ENCODE peak calls at places on chromosomes 13 and 19, in ten cellular contexts. One of them, this sample, is unnamed.

GRCh38 chr13:95180513-95181245 is 120.6 kb downstream of the ABCC4 start:
- DNase-seq in mucosa of gallbladder: no peak
- DNase-seq in AG08395: no peak
- DNase-seq in left ventricle myocardium inferior: no peak
- DNase-seq in effector memory CD4-positive, alpha-beta T cell: no peak
- DNase-seq in activated T-cell treated with anti-CD3 and anti-CD28 coated beads for 1 hour: no peak
- DNase-seq in non-pigmented ciliary epithelial cell: no peak
- DNase-seq in colonic mucosa: peak
- DNase-seq in SK-MEL-5: no peak
- DNase-seq in left lobe of liver: no peak
- DNase-seq in this sample: no peak

GRCh38 chr19:4053423-4054324 is 13.0 kb downstream of the ZBTB7A start:
- DNase-seq in SK-MEL-5: no peak
- DNase-seq in non-pigmented ciliary epithelial cell: no peak
- DNase-seq in activated T-cell treated with anti-CD3 and anti-CD28 coated beads for 1 hour: no peak
- DNase-seq in AG08395: no peak
- DNase-seq in effector memory CD4-positive, alpha-beta T cell: no peak
- DNase-seq in colonic mucosa: peak
- DNase-seq in left ventricle myocardium inferior: no peak
- DNase-seq in left lobe of liver: peak
- DNase-seq in mucosa of gallbladder: no peak
- DNase-seq in this sample: no peak

GRCh38 chr19:42343344-42344110 is 18.1 kb downstream of the MEGF8 start:
- DNase-seq in left ventricle myocardium inferior: no peak
- DNase-seq in non-pigmented ciliary epithelial cell: no peak
- DNase-seq in SK-MEL-5: no peak
- DNase-seq in activated T-cell treated with anti-CD3 and anti-CD28 coated beads for 1 hour: no peak
- DNase-seq in AG08395: no peak
- DNase-seq in mucosa of gallbladder: no peak
- DNase-seq in left lobe of liver: no peak
- DNase-seq in effector memory CD4-positive, alpha-beta T cell: no peak
- DNase-seq in colonic mucosa: no peak
- DNase-seq in this sample: no peak

GRCh38 chr13:100434010-100434763 is 154.4 kb downstream of the GGACT start:
- DNase-seq in colonic mucosa: no peak
- DNase-seq in activated T-cell treated with anti-CD3 and anti-CD28 coated beads for 1 hour: no peak
- DNase-seq in AG08395: peak
- DNase-seq in SK-MEL-5: no peak
- DNase-seq in left lobe of liver: peak
- DNase-seq in non-pigmented ciliary epithelial cell: peak
- DNase-seq in effector memory CD4-positive, alpha-beta T cell: no peak
- DNase-seq in mucosa of gallbladder: no peak
- DNase-seq in left ventricle myocardium inferior: no peak
- DNase-seq in this sample: no peak

GRCh38 chr19:21698215-21698614 is 69.2 kb downstream of the ZNF100 start:
- DNase-seq in left lobe of liver: no peak
- DNase-seq in activated T-cell treated with anti-CD3 and anti-CD28 coated beads for 1 hour: no peak
- DNase-seq in effector memory CD4-positive, alpha-beta T cell: no peak
- DNase-seq in AG08395: peak
- DNase-seq in colonic mucosa: peak
- DNase-seq in left ventricle myocardium inferior: no peak
- DNase-seq in SK-MEL-5: peak
- DNase-seq in mucosa of gallbladder: no peak
- DNase-seq in non-pigmented ciliary epithelial cell: peak
- DNase-seq in this sample: no peak

GRCh38 chr19:34241513-34242337 is 12.6 kb upstream of the GARRE1 start:
- DNase-seq in non-pigmented ciliary epithelial cell: no peak
- DNase-seq in activated T-cell treated with anti-CD3 and anti-CD28 coated beads for 1 hour: no peak
- DNase-seq in SK-MEL-5: peak
- DNase-seq in mucosa of gallbladder: no peak
- DNase-seq in colonic mucosa: peak
- DNase-seq in AG08395: no peak
- DNase-seq in left lobe of liver: no peak
- DNase-seq in effector memory CD4-positive, alpha-beta T cell: no peak
- DNase-seq in left ventricle myocardium inferior: no peak
- DNase-seq in this sample: no peak

GRCh38 chr13:40508112-40508511 is 158.3 kb downstream of the FOXO1 start:
- DNase-seq in SK-MEL-5: no peak
- DNase-seq in effector memory CD4-positive, alpha-beta T cell: no peak
- DNase-seq in left ventricle myocardium inferior: no peak
- DNase-seq in activated T-cell treated with anti-CD3 and anti-CD28 coated beads for 1 hour: no peak
- DNase-seq in left lobe of liver: no peak
- DNase-seq in colonic mucosa: no peak
- DNase-seq in AG08395: peak
- DNase-seq in mucosa of gallbladder: no peak
- DNase-seq in non-pigmented ciliary epithelial cell: peak
- DNase-seq in this sample: peak

GRCh38 chr13:74246398-74246975 is 112.3 kb upstream of the KLF12 start:
- DNase-seq in AG08395: peak
- DNase-seq in SK-MEL-5: no peak
- DNase-seq in colonic mucosa: no peak
- DNase-seq in left lobe of liver: no peak
- DNase-seq in mucosa of gallbladder: peak
- DNase-seq in non-pigmented ciliary epithelial cell: no peak
- DNase-seq in activated T-cell treated with anti-CD3 and anti-CD28 coated beads for 1 hour: peak
- DNase-seq in left ventricle myocardium inferior: peak
- DNase-seq in effector memory CD4-positive, alpha-beta T cell: no peak
- DNase-seq in this sample: no peak

GRCh38 chr13:90760639-90761038 is 586.8 kb upstream of the MIR17HG start:
- DNase-seq in left ventricle myocardium inferior: no peak
- DNase-seq in activated T-cell treated with anti-CD3 and anti-CD28 coated beads for 1 hour: no peak
- DNase-seq in AG08395: no peak
- DNase-seq in non-pigmented ciliary epithelial cell: no peak
- DNase-seq in left lobe of liver: no peak
- DNase-seq in mucosa of gallbladder: no peak
- DNase-seq in colonic mucosa: no peak
- DNase-seq in effector memory CD4-positive, alpha-beta T cell: no peak
- DNase-seq in SK-MEL-5: no peak
- DNase-seq in this sample: peak

GRCh38 chr13:21895769-21896168 is 224.9 kb downstream of the FGF9 start:
- DNase-seq in SK-MEL-5: no peak
- DNase-seq in non-pigmented ciliary epithelial cell: no peak
- DNase-seq in AG08395: no peak
- DNase-seq in mucosa of gallbladder: no peak
- DNase-seq in activated T-cell treated with anti-CD3 and anti-CD28 coated beads for 1 hour: no peak
- DNase-seq in effector memory CD4-positive, alpha-beta T cell: no peak
- DNase-seq in colonic mucosa: peak
- DNase-seq in left lobe of liver: no peak
- DNase-seq in left ventricle myocardium inferior: no peak
- DNase-seq in this sample: no peak

GRCh38 chr19:7294571-7295212 is 478 bp upstream of the INSR start:
- DNase-seq in left ventricle myocardium inferior: peak
- DNase-seq in colonic mucosa: peak
- DNase-seq in AG08395: peak
- DNase-seq in non-pigmented ciliary epithelial cell: no peak
- DNase-seq in mucosa of gallbladder: peak
- DNase-seq in left lobe of liver: peak
- DNase-seq in SK-MEL-5: peak
- DNase-seq in activated T-cell treated with anti-CD3 and anti-CD28 coated beads for 1 hour: no peak
- DNase-seq in effector memory CD4-positive, alpha-beta T cell: no peak
- DNase-seq in this sample: peak

GRCh38 chr13:34967851-34968562 is 25.9 kb downstream of the NBEA start:
- DNase-seq in AG08395: no peak
- DNase-seq in left ventricle myocardium inferior: no peak
- DNase-seq in mucosa of gallbladder: no peak
- DNase-seq in effector memory CD4-positive, alpha-beta T cell: no peak
- DNase-seq in left lobe of liver: no peak
- DNase-seq in colonic mucosa: no peak
- DNase-seq in SK-MEL-5: no peak
- DNase-seq in non-pigmented ciliary epithelial cell: peak
- DNase-seq in activated T-cell treated with anti-CD3 and anti-CD28 coated beads for 1 hour: no peak
- DNase-seq in this sample: peak

GRCh38 chr19:11264452-11265176 is 2.3 kb upstream of the DOCK6 start:
- DNase-seq in AG08395: no peak
- DNase-seq in colonic mucosa: peak
- DNase-seq in left lobe of liver: no peak
- DNase-seq in left ventricle myocardium inferior: peak
- DNase-seq in activated T-cell treated with anti-CD3 and anti-CD28 coated beads for 1 hour: no peak
- DNase-seq in mucosa of gallbladder: peak
- DNase-seq in effector memory CD4-positive, alpha-beta T cell: no peak
- DNase-seq in non-pigmented ciliary epithelial cell: no peak
- DNase-seq in SK-MEL-5: no peak
- DNase-seq in this sample: peak

GRCh38 chr19:8251025-8251472 is 41.9 kb downstream of the CERS4 start:
- DNase-seq in left lobe of liver: peak
- DNase-seq in left ventricle myocardium inferior: peak
- DNase-seq in effector memory CD4-positive, alpha-beta T cell: no peak
- DNase-seq in AG08395: peak
- DNase-seq in activated T-cell treated with anti-CD3 and anti-CD28 coated beads for 1 hour: no peak
- DNase-seq in mucosa of gallbladder: peak
- DNase-seq in SK-MEL-5: no peak
- DNase-seq in non-pigmented ciliary epithelial cell: no peak
- DNase-seq in colonic mucosa: no peak
- DNase-seq in this sample: no peak

GRCh38 chr19:40445945-40446784 is 2.0 kb upstream of the SERTAD3 start:
- DNase-seq in left ventricle myocardium inferior: no peak
- DNase-seq in mucosa of gallbladder: no peak
- DNase-seq in SK-MEL-5: no peak
- DNase-seq in left lobe of liver: no peak
- DNase-seq in colonic mucosa: peak
- DNase-seq in AG08395: peak
- DNase-seq in activated T-cell treated with anti-CD3 and anti-CD28 coated beads for 1 hour: no peak
- DNase-seq in non-pigmented ciliary epithelial cell: no peak
- DNase-seq in effector memory CD4-positive, alpha-beta T cell: no peak
- DNase-seq in this sample: peak

GRCh38 chr19:33052352-33052972 is 12.2 kb downstream of the RHPN2 start:
- DNase-seq in left lobe of liver: peak
- DNase-seq in AG08395: peak
- DNase-seq in colonic mucosa: peak
- DNase-seq in non-pigmented ciliary epithelial cell: no peak
- DNase-seq in mucosa of gallbladder: peak
- DNase-seq in SK-MEL-5: peak
- DNase-seq in effector memory CD4-positive, alpha-beta T cell: no peak
- DNase-seq in left ventricle myocardium inferior: no peak
- DNase-seq in activated T-cell treated with anti-CD3 and anti-CD28 coated beads for 1 hour: no peak
- DNase-seq in this sample: peak